ENCODE peak calls at places on chromosomes 16 and 17, in eight cellular contexts. J is IMR-90, Q is AG04450, Y is fibroblast of villous mesenchyme, C is body of pancreas, W is uterus, I is heart left ventricle, B is lower lobe of right lung. K is an unnamed sample.

GRCh38 chr17:3692346-3692745 is 3.6 kb downstream of the P2RX5 start:
- DNase-seq in J (no peak), Q (no peak), Y (no peak), C (no peak), W (no peak), I (no peak), B (no peak), K (no peak)

GRCh38 chr16:17273142-17273561 is 197.6 kb downstream of the XYLT1 start:
- DNase-seq in J (peak; percentile 94), Q (peak; percentile 76), Y (peak; percentile 88), C (peak; percentile 58), W (peak; percentile 20), I (no peak), B (no peak), K (peak; percentile 93)

GRCh38 chr17:80703109-80703508 is 158.5 kb downstream of the RPTOR start:
- DNase-seq in J (no peak), Q (no peak), Y (no peak), C (no peak), W (no peak), I (no peak), B (no peak), K (no peak)

GRCh38 chr16:89014611-89015230 is 37.7 kb upstream of the CBFA2T3 start:
- DNase-seq in J (no peak), Q (no peak), Y (no peak), C (no peak), W (no peak), I (no peak), B (peak; percentile 38), K (no peak)

GRCh38 chr16:58102665-58103427 is 26.3 kb downstream of the CFAP20 start:
- DNase-seq in J (no peak), Q (no peak), Y (no peak), C (no peak), W (no peak), I (peak; percentile 64), B (no peak), K (no peak)

GRCh38 chr17:64118452-64118979 is 11.4 kb downstream of the ERN1 start:
- DNase-seq in J (no peak), Q (no peak), Y (peak; percentile 66), C (peak; percentile 72), W (peak; percentile 52), I (peak; percentile 30), B (peak; percentile 67), K (no peak)

GRCh38 chr17:68777856-68778694 is 176.9 kb upstream of the FAM20A start:
- DNase-seq in J (no peak), Q (no peak), Y (no peak), C (no peak), W (no peak), I (no peak), B (no peak), K (no peak)

GRCh38 chr16:3534126-3534525 is 33.3 kb downstream of the CLUAP1 start:
- DNase-seq in J (no peak), Q (no peak), Y (no peak), C (no peak), W (no peak), I (no peak), B (no peak), K (no peak)

GRCh38 chr16:19393226-19394074 is 24.2 kb upstream of the TMC5 start:
- DNase-seq in J (peak; percentile 23), Q (no peak), Y (peak; percentile 81), C (no peak), W (no peak), I (no peak), B (no peak), K (peak; percentile 42)

GRCh38 chr17:42421479-42422332 is 1.4 kb downstream of the CAVIN1 start:
- DNase-seq in J (peak; percentile 81), Q (no peak), Y (peak; percentile 60), C (no peak), W (peak; percentile 72), I (peak; percentile 65), B (peak; percentile 61), K (peak; percentile 79)

GRCh38 chr16:69865701-69866100 is 85.4 kb upstream of the CLEC18A start:
- DNase-seq in J (peak; percentile 90), Q (peak; percentile 38), Y (peak; percentile 92), C (no peak), W (no peak), I (no peak), B (no peak), K (peak; percentile 83)

GRCh38 chr17:37802712-37803416 is 58.0 kb upstream of the HNF1B start:
- DNase-seq in J (peak; percentile 80), Q (no peak), Y (peak; percentile 54), C (peak; percentile 55), W (no peak), I (peak; percentile 34), B (no peak), K (peak; percentile 87)

GRCh38 chr17:80870401-80870800 is 121.2 kb upstream of the CHMP6 start:
- DNase-seq in J (no peak), Q (no peak), Y (no peak), C (no peak), W (no peak), I (no peak), B (peak; percentile 13), K (no peak)

GRCh38 chr16:23113185-23113584 is 36.1 kb downstream of the USP31 start:
- DNase-seq in J (no peak), Q (no peak), Y (no peak), C (no peak), W (no peak), I (no peak), B (no peak), K (no peak)

GRCh38 chr16:56547949-56548567 is 16.8 kb upstream of the MT4 start:
- DNase-seq in J (no peak), Q (no peak), Y (peak; percentile 6), C (no peak), W (no peak), I (no peak), B (no peak), K (no peak)

GRCh38 chr16:68367034-68367433 is 56.2 kb downstream of the PRMT7 start:
- DNase-seq in J (peak; percentile 9), Q (no peak), Y (peak; percentile 37), C (peak; percentile 33), W (no peak), I (no peak), B (no peak), K (peak; percentile 23)

GRCh38 chr17:80478487-80479245 is 2.3 kb upstream of the NPTX1 start:
- DNase-seq in J (no peak), Q (no peak), Y (no peak), C (no peak), W (no peak), I (no peak), B (no peak), K (no peak)

GRCh38 chr16:27359051-27359450 is 42.9 kb upstream of the IL21R start:
- DNase-seq in J (no peak), Q (no peak), Y (no peak), C (no peak), W (no peak), I (no peak), B (peak; percentile 6), K (no peak)

GRCh38 chr17:48722924-48723554 is at the start of gene PRAC2:
- DNase-seq in J (no peak), Q (no peak), Y (no peak), C (no peak), W (no peak), I (no peak), B (no peak), K (no peak)

GRCh38 chr16:3792472-3793012 is 75.2 kb upstream of the TRAP1 start:
- DNase-seq in J (no peak), Q (no peak), Y (no peak), C (no peak), W (no peak), I (no peak), B (no peak), K (no peak)

DNA sequence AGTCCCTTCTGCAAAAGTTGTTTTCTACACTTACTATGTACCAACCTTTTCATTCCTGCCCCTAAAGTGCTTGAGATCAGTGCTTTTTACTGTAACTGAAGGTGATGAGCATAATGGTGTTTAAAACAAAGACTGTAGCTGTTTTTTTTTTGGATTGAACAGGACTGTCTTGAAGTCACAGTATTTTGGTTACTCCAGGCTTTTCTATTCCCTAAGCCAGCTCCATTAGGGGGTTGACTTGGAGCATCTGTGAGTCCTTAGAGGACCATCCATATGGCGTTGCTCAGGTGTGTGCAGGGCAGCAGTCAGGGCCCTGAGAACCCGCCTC is 29.0 kb upstream of the LGALS9 start:
- DNase-seq in J (no peak), Q (no peak), Y (no peak), C (no peak), W (no peak), I (no peak), B (no peak), K (no peak)
- TF ChIP-seq CTCF in J (no peak), Q (no peak), Y (no peak), C (no peak), W (no peak), I (no peak), B (no peak), K (no peak)

GRCh38 chr16:84507011-84507982 is 2.8 kb upstream of the MEAK7 start:
- DNase-seq in J (no peak), Q (no peak), Y (no peak), C (no peak), W (no peak), I (no peak), B (peak; percentile 45), K (no peak)
- H3K4me3 ChIP-seq in J (no peak overlapping the region), Q (no peak overlapping the region), Y (no peak overlapping the region), C (no peak overlapping the region), W (no peak overlapping the region), I (peak overlapping the region; percentile 10), B (peak overlapping the region; percentile 17), K (no peak overlapping the region)

DNA sequence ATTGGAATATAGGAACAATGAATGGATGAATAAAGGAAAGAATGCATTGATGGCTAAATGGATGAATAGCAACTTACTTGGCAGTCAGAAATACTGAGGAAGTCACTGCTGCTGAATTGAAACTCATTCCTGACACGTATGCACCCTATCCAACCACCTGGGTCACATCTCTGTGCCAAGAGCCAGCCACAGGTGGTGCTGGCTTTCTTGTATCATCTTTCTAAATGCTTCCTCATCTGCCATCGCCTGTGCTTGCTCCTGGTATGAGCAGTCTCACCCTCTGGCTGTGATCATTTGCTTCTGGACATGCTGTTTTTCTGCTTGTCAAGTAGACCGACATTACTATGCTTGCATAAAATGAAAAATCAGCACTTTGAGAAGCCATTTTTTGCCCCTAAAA is 1349.5 kb upstream of the CDH8 start:
- DNase-seq in J (no peak), Q (no peak), Y (no peak), C (no peak), W (no peak), I (no peak), B (no peak), K (no peak)
- TF ChIP-seq CTCF in J (no peak), Q (no peak), Y (no peak), C (no peak), W (no peak), I (no peak), B (no peak), K (no peak)

DNA sequence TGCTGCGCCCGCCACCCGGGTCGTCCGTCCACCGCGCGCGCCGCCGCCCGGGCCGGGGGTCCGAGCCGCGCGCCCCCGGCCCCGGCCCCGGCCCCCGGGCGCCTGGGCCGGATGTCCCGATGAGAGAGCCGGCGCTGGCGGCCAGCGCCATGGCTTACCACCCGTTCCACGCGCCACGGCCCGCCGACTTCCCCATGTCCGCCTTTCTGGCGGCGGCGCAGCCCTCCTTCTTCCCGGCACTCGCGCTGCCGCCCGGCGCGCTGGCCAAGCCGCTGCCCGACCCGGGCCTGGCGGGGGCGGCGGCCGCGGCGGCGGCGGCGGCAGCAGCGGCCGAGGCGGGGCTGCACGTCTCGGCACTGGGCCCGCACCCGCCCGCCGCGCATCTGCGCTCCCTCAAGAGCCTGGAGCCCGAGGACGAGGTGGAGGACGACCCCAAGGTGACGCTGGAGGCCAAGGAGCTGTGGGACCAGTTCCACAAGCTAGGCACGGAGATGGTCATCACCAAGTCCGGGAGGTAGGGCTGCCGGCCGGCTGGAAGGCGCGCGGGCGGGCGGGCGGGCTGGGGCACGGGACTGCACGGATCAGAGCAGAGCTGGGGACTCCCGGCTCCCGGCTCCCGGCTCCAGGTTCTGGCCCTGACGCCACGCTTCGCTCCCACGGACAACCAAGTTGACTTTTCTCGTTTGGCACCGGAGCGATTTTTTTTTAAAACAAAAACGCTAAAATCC is 579 bp downstream of the TBX2 start:
- DNase-seq in J (peak; percentile 40), Q (no peak), Y (peak; percentile 39), C (no peak), W (peak; percentile 39), I (no peak), B (peak; percentile 53), K (no peak)
- H3K4me3 ChIP-seq in J (peak overlapping the region; percentile 98), Q (peak overlapping the region; percentile 98), Y (peak overlapping the region; percentile 74), C (no peak overlapping the region), W (peak overlapping the region; percentile 41), I (peak overlapping the region; percentile 65), B (peak overlapping the region; percentile 67), K (peak overlapping the region; percentile 49)

K was measured in astrocyte of the spinal cord.